ENCODE peak calls at places on chromosome 1, in seven cellular contexts. One of them, this sample, is unnamed. For H3K27me3 and H3K4me1, the result is how much of the 10 kb centered on the place peaks cover.

GRCh38 chr1:245463392-245464165 is 308.8 kb downstream of the KIF26B start:
- DNase-seq in lung: no peak
- DNase-seq in lower lobe of right lung: no peak
- DNase-seq in IMR-90: no peak
- DNase-seq in neural progenitor cell: no peak
- DNase-seq in tibial nerve: no peak
- DNase-seq in mammary epithelial cell: peak
- DNase-seq in this sample: no peak

GRCh38 chr1:85884372-85885035 is 176.3 kb upstream of the ZNHIT6 start:
- DNase-seq in lung: no peak
- DNase-seq in lower lobe of right lung: no peak
- DNase-seq in IMR-90: peak
- DNase-seq in neural progenitor cell: peak
- DNase-seq in tibial nerve: no peak
- DNase-seq in mammary epithelial cell: no peak
- DNase-seq in this sample: no peak

GRCh38 chr1:1112237-1112985 is 3.5 kb downstream of the C1orf159 start:
- DNase-seq in lung: no peak
- DNase-seq in lower lobe of right lung: peak
- DNase-seq in IMR-90: no peak
- DNase-seq in neural progenitor cell: no peak
- DNase-seq in tibial nerve: no peak
- DNase-seq in mammary epithelial cell: no peak
- DNase-seq in this sample: no peak

GRCh38 chr1:201394596-201394995 is 4.5 kb downstream of the LAD1 start:
- DNase-seq in lung: no peak
- DNase-seq in lower lobe of right lung: no peak
- DNase-seq in IMR-90: no peak
- DNase-seq in neural progenitor cell: no peak
- DNase-seq in tibial nerve: no peak
- DNase-seq in mammary epithelial cell: no peak
- DNase-seq in this sample: no peak

GRCh38 chr1:117527566-117528102 is 78.2 kb upstream of the TENT5C start:
- DNase-seq in lung: no peak
- DNase-seq in lower lobe of right lung: no peak
- DNase-seq in IMR-90: peak
- DNase-seq in neural progenitor cell: no peak
- DNase-seq in tibial nerve: no peak
- DNase-seq in mammary epithelial cell: no peak
- DNase-seq in this sample: no peak

GRCh38 chr1:245810181-245810727 is 655.5 kb downstream of the KIF26B start:
- DNase-seq in lung: peak
- DNase-seq in lower lobe of right lung: no peak
- DNase-seq in IMR-90: no peak
- DNase-seq in neural progenitor cell: no peak
- DNase-seq in tibial nerve: no peak
- DNase-seq in mammary epithelial cell: no peak
- DNase-seq in this sample: no peak

GRCh38 chr1:21216835-21217811 is 40.4 kb upstream of the EIF4G3 start:
- DNase-seq in lung: peak
- DNase-seq in lower lobe of right lung: peak
- DNase-seq in IMR-90: peak
- DNase-seq in neural progenitor cell: peak
- DNase-seq in tibial nerve: peak
- DNase-seq in mammary epithelial cell: peak
- DNase-seq in this sample: peak

GRCh38 chr1:14735861-14736260 is 137.4 kb downstream of the KAZN start:
- DNase-seq in lung: no peak
- DNase-seq in lower lobe of right lung: no peak
- DNase-seq in IMR-90: no peak
- DNase-seq in neural progenitor cell: no peak
- DNase-seq in tibial nerve: no peak
- DNase-seq in mammary epithelial cell: no peak
- DNase-seq in this sample: no peak

GRCh38 chr1:244863491-244864252 is 671 bp downstream of the HNRNPU start:
- DNase-seq in lung: peak
- DNase-seq in lower lobe of right lung: peak
- DNase-seq in IMR-90: no peak
- DNase-seq in neural progenitor cell: no peak
- DNase-seq in tibial nerve: peak
- DNase-seq in mammary epithelial cell: no peak
- DNase-seq in this sample: no peak

GRCh38 chr1:5502310-5503194 is 489.7 kb downstream of the NPHP4 start:
- DNase-seq in lung: no peak
- DNase-seq in lower lobe of right lung: no peak
- DNase-seq in IMR-90: no peak
- DNase-seq in neural progenitor cell: no peak
- DNase-seq in tibial nerve: no peak
- DNase-seq in mammary epithelial cell: no peak
- DNase-seq in this sample: no peak

GRCh38 chr1:35715568-35716002 is 3.1 kb downstream of the C1orf216 start:
- DNase-seq in lung: peak
- DNase-seq in lower lobe of right lung: peak
- DNase-seq in IMR-90: peak
- DNase-seq in neural progenitor cell: peak
- DNase-seq in tibial nerve: peak
- DNase-seq in mammary epithelial cell: peak
- DNase-seq in this sample: peak

GRCh38 chr1:211610779-211611556 is 32.0 kb upstream of the SLC30A1 start:
- DNase-seq in lung: no peak
- DNase-seq in lower lobe of right lung: no peak
- DNase-seq in IMR-90: peak
- DNase-seq in neural progenitor cell: no peak
- DNase-seq in tibial nerve: peak
- DNase-seq in mammary epithelial cell: no peak
- DNase-seq in this sample: no peak

GRCh38 chr1:5632814-5633213 is 359.4 kb downstream of the NPHP4 start:
- DNase-seq in lung: no peak
- DNase-seq in lower lobe of right lung: no peak
- DNase-seq in IMR-90: no peak
- DNase-seq in neural progenitor cell: no peak
- DNase-seq in tibial nerve: no peak
- DNase-seq in mammary epithelial cell: no peak
- DNase-seq in this sample: no peak

GRCh38 chr1:77983997-77984355 is 5.1 kb upstream of the FUBP1 start:
- DNase-seq in lung: no peak
- DNase-seq in lower lobe of right lung: no peak
- DNase-seq in IMR-90: no peak
- DNase-seq in neural progenitor cell: peak
- DNase-seq in tibial nerve: no peak
- DNase-seq in mammary epithelial cell: no peak
- DNase-seq in this sample: no peak

GRCh38 chr1:225427249-225428065 is at the start of gene LBR:
- DNase-seq in lung: no peak
- DNase-seq in lower lobe of right lung: peak
- DNase-seq in IMR-90: peak
- DNase-seq in neural progenitor cell: peak
- DNase-seq in tibial nerve: no peak
- DNase-seq in mammary epithelial cell: no peak
- DNase-seq in this sample: no peak

GRCh38 chr1:222909586-222909985 is 94.7 kb downstream of the DISP1 start:
- DNase-seq in lung: peak
- DNase-seq in lower lobe of right lung: no peak
- DNase-seq in IMR-90: peak
- DNase-seq in neural progenitor cell: no peak
- DNase-seq in tibial nerve: no peak
- DNase-seq in mammary epithelial cell: peak
- DNase-seq in this sample: no peak

GRCh38 chr1:113226118-113226517 is 153.1 kb downstream of the LRIG2 start:
- DNase-seq in lung: no peak
- DNase-seq in lower lobe of right lung: no peak
- DNase-seq in IMR-90: no peak
- DNase-seq in neural progenitor cell: peak
- DNase-seq in tibial nerve: no peak
- DNase-seq in mammary epithelial cell: no peak
- DNase-seq in this sample: no peak

GRCh38 chr1:232953176-232953524 is 2.7 kb downstream of the NTPCR start:
- DNase-seq in lung: no peak
- DNase-seq in lower lobe of right lung: no peak
- DNase-seq in IMR-90: no peak
- DNase-seq in neural progenitor cell: no peak
- DNase-seq in tibial nerve: no peak
- DNase-seq in mammary epithelial cell: no peak
- DNase-seq in this sample: no peak

DNA sequence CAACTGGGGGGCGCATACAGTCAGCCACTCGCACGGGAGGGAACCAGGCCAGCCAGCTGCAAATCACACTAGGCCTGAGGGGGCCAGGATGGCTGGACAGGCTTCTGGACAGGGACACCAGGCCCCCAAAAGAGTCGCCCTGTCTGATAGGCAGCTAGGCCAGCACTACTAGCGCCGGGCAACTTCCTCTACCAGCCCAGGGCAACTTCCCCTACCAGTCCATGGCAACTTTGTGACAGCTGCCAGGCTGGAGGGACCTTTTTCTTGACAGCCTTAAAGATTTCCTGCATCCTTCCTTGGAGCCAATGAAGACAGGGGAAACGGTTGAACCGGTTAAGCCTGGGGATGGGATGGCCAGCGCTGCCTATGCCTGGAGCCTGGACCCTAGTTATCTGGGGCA is 5.1 kb downstream of the IFFO2 start:
- DNase-seq in lung: no peak
- DNase-seq in lower lobe of right lung: peak
- DNase-seq in IMR-90: no peak
- DNase-seq in neural progenitor cell: no peak
- DNase-seq in tibial nerve: no peak
- DNase-seq in mammary epithelial cell: no peak
- DNase-seq in this sample: no peak
- H3K27me3 ChIP-seq in lung: under half
- H3K27me3 ChIP-seq in lower lobe of right lung: under half
- H3K27me3 ChIP-seq in IMR-90: under half
- H3K27me3 ChIP-seq in neural progenitor cell: under half
- H3K27me3 ChIP-seq in tibial nerve: under half
- H3K27me3 ChIP-seq in mammary epithelial cell: under half
- H3K27me3 ChIP-seq in this sample: under half

GRCh38 chr1:16372535-16373340 is 5.7 kb downstream of the SZRD1 start:
- DNase-seq in lung: no peak
- DNase-seq in lower lobe of right lung: no peak
- DNase-seq in IMR-90: peak
- DNase-seq in neural progenitor cell: no peak
- DNase-seq in tibial nerve: no peak
- DNase-seq in mammary epithelial cell: no peak
- DNase-seq in this sample: no peak

GRCh38 chr1:16369821-16370220 is 2.8 kb downstream of the SZRD1 start:
- DNase-seq in lung: no peak
- DNase-seq in lower lobe of right lung: no peak
- DNase-seq in IMR-90: no peak
- DNase-seq in neural progenitor cell: no peak
- DNase-seq in tibial nerve: no peak
- DNase-seq in mammary epithelial cell: no peak
- DNase-seq in this sample: no peak

GRCh38 chr1:16367968-16368910 is 1.2 kb downstream of the SZRD1 start:
- DNase-seq in lung: no peak
- DNase-seq in lower lobe of right lung: no peak
- DNase-seq in IMR-90: peak
- DNase-seq in neural progenitor cell: peak
- DNase-seq in tibial nerve: no peak
- DNase-seq in mammary epithelial cell: peak
- DNase-seq in this sample: no peak

GRCh38 chr1:16374266-16374665 is 7.2 kb downstream of the SZRD1 start:
- DNase-seq in lung: no peak
- DNase-seq in lower lobe of right lung: no peak
- DNase-seq in IMR-90: no peak
- DNase-seq in neural progenitor cell: peak
- DNase-seq in tibial nerve: no peak
- DNase-seq in mammary epithelial cell: no peak
- DNase-seq in this sample: no peak

GRCh38 chr1:16371725-16372124 is 4.7 kb downstream of the SZRD1 start:
- DNase-seq in lung: no peak
- DNase-seq in lower lobe of right lung: no peak
- DNase-seq in IMR-90: peak
- DNase-seq in neural progenitor cell: no peak
- DNase-seq in tibial nerve: no peak
- DNase-seq in mammary epithelial cell: no peak
- DNase-seq in this sample: no peak
- H3K4me1 ChIP-seq in lung: under half
- H3K4me1 ChIP-seq in lower lobe of right lung: half or more
- H3K4me1 ChIP-seq in IMR-90: under half
- H3K4me1 ChIP-seq in neural progenitor cell: under half
- H3K4me1 ChIP-seq in tibial nerve: under half
- H3K4me1 ChIP-seq in mammary epithelial cell: under half
- H3K4me1 ChIP-seq in this sample: half or more

DNA sequence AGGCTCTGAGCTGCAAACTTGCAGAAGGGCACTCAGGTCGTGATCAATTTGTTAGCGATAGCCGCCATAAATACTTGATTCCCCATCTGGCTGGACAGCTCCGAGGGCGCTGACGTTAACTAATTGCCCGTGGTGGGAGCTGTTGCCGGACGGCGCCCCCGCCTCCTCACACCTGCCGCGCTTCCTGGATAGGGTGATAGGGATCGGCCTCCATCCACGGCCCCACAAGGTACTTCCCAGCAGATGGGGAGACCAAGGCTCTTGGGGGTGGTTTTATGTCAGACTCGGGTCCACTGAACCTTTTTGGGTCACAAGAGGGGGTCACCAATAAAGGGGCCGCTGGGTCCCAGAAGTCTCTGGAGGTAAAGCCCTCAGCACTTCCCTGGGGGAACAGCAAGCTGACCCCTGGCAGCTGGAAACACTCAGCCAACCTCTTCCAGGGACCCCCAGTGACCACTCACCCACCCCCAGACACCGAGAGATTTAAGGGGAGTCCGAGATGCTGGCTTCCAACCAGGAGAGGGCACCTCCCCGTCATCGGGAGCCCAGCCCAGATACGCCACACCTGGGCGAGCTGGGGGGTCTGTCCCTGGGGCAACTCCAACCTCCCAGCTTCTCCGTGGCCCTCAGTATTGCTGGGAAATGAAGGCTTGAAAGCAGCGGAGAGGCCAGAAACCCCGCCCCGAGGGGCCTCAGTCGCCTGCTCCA is 61.1 kb upstream of the TTC34 start:
- DNase-seq in lung: no peak
- DNase-seq in lower lobe of right lung: peak
- DNase-seq in IMR-90: no peak
- DNase-seq in neural progenitor cell: no peak
- DNase-seq in tibial nerve: no peak
- DNase-seq in mammary epithelial cell: no peak
- DNase-seq in this sample: no peak
- H3K27me3 ChIP-seq in lung: under half
- H3K27me3 ChIP-seq in lower lobe of right lung: under half
- H3K27me3 ChIP-seq in IMR-90: under half
- H3K27me3 ChIP-seq in neural progenitor cell: under half
- H3K27me3 ChIP-seq in tibial nerve: half or more
- H3K27me3 ChIP-seq in mammary epithelial cell: under half
- H3K27me3 ChIP-seq in this sample: under half

DNA sequence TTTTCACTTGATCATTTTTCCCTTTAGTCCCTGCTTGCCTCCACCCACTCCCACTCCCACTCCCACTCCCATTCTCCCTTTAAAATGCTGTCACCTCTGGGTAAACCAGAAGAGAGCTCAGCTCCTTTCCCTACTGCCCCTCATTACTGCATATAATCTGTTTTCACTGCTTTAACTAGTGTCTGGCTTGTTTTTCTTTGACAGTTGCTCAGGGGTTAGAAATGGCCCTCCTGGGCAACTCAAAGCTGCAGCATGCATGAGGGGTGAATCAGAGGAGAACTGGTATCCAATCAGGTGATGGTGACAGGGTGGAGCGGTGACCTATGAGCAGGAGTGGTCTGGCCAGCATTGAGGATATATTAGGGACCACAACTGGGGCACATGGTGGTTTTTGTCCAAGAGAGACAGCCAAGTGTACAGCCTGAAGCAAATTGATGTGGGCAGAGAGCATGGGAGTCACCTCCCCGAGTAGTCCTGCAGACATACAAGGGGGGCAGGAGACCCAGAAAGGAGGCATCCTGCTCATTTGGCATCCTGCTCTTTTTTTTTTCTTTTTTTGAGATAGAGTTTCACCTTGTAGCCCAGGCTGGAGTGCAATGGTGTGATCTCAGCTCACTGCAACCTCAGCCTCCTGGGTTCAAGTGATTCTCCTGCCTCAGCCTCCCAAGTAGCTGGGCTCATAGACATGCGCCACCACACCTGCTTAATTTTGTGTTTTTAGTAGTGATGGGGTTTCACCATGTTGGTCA is 42.7 kb upstream of the SRSF10 start:
- DNase-seq in lung: no peak
- DNase-seq in lower lobe of right lung: no peak
- DNase-seq in IMR-90: peak
- DNase-seq in neural progenitor cell: no peak
- DNase-seq in tibial nerve: no peak
- DNase-seq in mammary epithelial cell: peak
- DNase-seq in this sample: no peak
- H3K4me1 ChIP-seq in lung: under half
- H3K4me1 ChIP-seq in lower lobe of right lung: under half
- H3K4me1 ChIP-seq in IMR-90: under half
- H3K4me1 ChIP-seq in neural progenitor cell: under half
- H3K4me1 ChIP-seq in tibial nerve: under half
- H3K4me1 ChIP-seq in mammary epithelial cell: under half
- H3K4me1 ChIP-seq in this sample: under half

This sample was measured in CD8-positive, alpha-beta memory T cell.